ENCODE peak calls at places on chromosomes 13 and 19, in four cellular contexts. One of them, this sample, is unnamed.

GRCh38 chr13:30690282-30691188 is 44.8 kb upstream of the ALOX5AP start:
- DNase-seq in H54: peak
- DNase-seq in lung: peak
- DNase-seq in GDM1: no peak
- DNase-seq in this sample: peak

GRCh38 chr13:32530841-32531253 is 7.7 kb downstream of the N4BP2L2 start:
- DNase-seq in GDM1: no peak
- DNase-seq in H54: no peak
- DNase-seq in lung: no peak
- DNase-seq in this sample: no peak

GRCh38 chr13:27573265-27573664 is 47.1 kb downstream of the LNX2 start:
- DNase-seq in lung: no peak
- DNase-seq in H54: peak
- DNase-seq in GDM1: no peak
- DNase-seq in this sample: peak

GRCh38 chr13:110338441-110339101 is 31.5 kb downstream of the COL4A2 start:
- DNase-seq in H54: no peak
- DNase-seq in GDM1: no peak
- DNase-seq in lung: no peak
- DNase-seq in this sample: no peak

GRCh38 chr13:30618186-30618937 is 642 bp downstream of the USPL1 start:
- DNase-seq in lung: no peak
- DNase-seq in H54: no peak
- DNase-seq in GDM1: no peak
- DNase-seq in this sample: no peak

GRCh38 chr13:95603887-95604533 is 40.5 kb downstream of the DZIP1 start:
- DNase-seq in GDM1: no peak
- DNase-seq in lung: no peak
- DNase-seq in H54: peak
- DNase-seq in this sample: peak

GRCh38 chr19:2253106-2254051 is 2.8 kb downstream of the JSRP1 start:
- DNase-seq in H54: no peak
- DNase-seq in lung: no peak
- DNase-seq in GDM1: no peak
- DNase-seq in this sample: no peak

GRCh38 chr19:53007200-53008054 is 6.3 kb upstream of the ERVV-1 start:
- DNase-seq in H54: no peak
- DNase-seq in lung: no peak
- DNase-seq in GDM1: no peak
- DNase-seq in this sample: no peak

GRCh38 chr13:51361111-51361510 is 21.6 kb downstream of the SERPINE3 start:
- DNase-seq in GDM1: no peak
- DNase-seq in H54: no peak
- DNase-seq in lung: no peak
- DNase-seq in this sample: no peak

GRCh38 chr19:2613507-2614295 is 88.8 kb downstream of the GNG7 start:
- DNase-seq in H54: no peak
- DNase-seq in GDM1: no peak
- DNase-seq in lung: no peak
- DNase-seq in this sample: no peak

GRCh38 chr19:11581740-11582139 is 4.3 kb upstream of the ACP5 start:
- DNase-seq in GDM1: no peak
- DNase-seq in lung: no peak
- DNase-seq in H54: no peak
- DNase-seq in this sample: no peak

GRCh38 chr13:105069106-105069505 is 1466.4 kb downstream of the EFNB2 start:
- DNase-seq in lung: no peak
- DNase-seq in GDM1: no peak
- DNase-seq in H54: no peak
- DNase-seq in this sample: no peak

GRCh38 chr19:3398114-3398899 is 31.9 kb downstream of the NFIC start:
- DNase-seq in lung: peak
- DNase-seq in H54: no peak
- DNase-seq in GDM1: no peak
- DNase-seq in this sample: no peak

GRCh38 chr13:32427852-32428580 is at the start of gene N4BP2L1:
- DNase-seq in H54: peak
- DNase-seq in GDM1: peak
- DNase-seq in lung: peak
- DNase-seq in this sample: peak

GRCh38 chr13:103203750-103204330 is 137.6 kb upstream of the SLC10A2 start:
- DNase-seq in lung: no peak
- DNase-seq in GDM1: no peak
- DNase-seq in H54: no peak
- DNase-seq in this sample: no peak

GRCh38 chr13:27038323-27038722 is 133.3 kb downstream of the USP12 start:
- DNase-seq in H54: peak
- DNase-seq in lung: no peak
- DNase-seq in GDM1: no peak
- DNase-seq in this sample: peak

GRCh38 chr13:97141564-97142005 is 80.5 kb upstream of the MBNL2 start:
- DNase-seq in lung: peak
- DNase-seq in GDM1: no peak
- DNase-seq in H54: peak
- DNase-seq in this sample: peak

GRCh38 chr13:39273953-39274352 is 235.7 kb downstream of the NHLRC3 start:
- DNase-seq in lung: no peak
- DNase-seq in H54: no peak
- DNase-seq in GDM1: no peak
- DNase-seq in this sample: peak

GRCh38 chr19:33796164-33797100 is at the start of gene KCTD15:
- DNase-seq in lung: no peak
- DNase-seq in GDM1: peak
- DNase-seq in H54: no peak
- DNase-seq in this sample: no peak

GRCh38 chr13:34808649-34809048 is 133.4 kb upstream of the NBEA start:
- DNase-seq in GDM1: no peak
- DNase-seq in lung: no peak
- DNase-seq in H54: no peak
- DNase-seq in this sample: no peak

GRCh38 chr19:2983351-2984195 is 6.2 kb downstream of the TLE6 start:
- DNase-seq in H54: peak
- DNase-seq in lung: no peak
- DNase-seq in GDM1: no peak
- DNase-seq in this sample: peak

This sample was measured in PC-9.